ENCODE peak calls at places on chromosomes 12 and 14, in four cellular contexts. One of them, this sample, is unnamed.

GRCh38 chr12:89464974-89465592 is 59.5 kb downstream of the GALNT4 start:
- DNase-seq in Peyer's patch: no peak
- DNase-seq in heart left ventricle: no peak
- DNase-seq in tibial nerve: no peak
- DNase-seq in this sample: no peak

GRCh38 chr14:69852897-69853296 is 26.3 kb upstream of the SMOC1 start:
- DNase-seq in Peyer's patch: no peak
- DNase-seq in heart left ventricle: no peak
- DNase-seq in tibial nerve: no peak
- DNase-seq in this sample: no peak

GRCh38 chr12:22491034-22491433 is 53.3 kb downstream of the C2CD5 start:
- DNase-seq in Peyer's patch: no peak
- DNase-seq in heart left ventricle: no peak
- DNase-seq in tibial nerve: no peak
- DNase-seq in this sample: no peak

GRCh38 chr14:100586520-100587247 is 533 bp downstream of the BEGAIN start:
- DNase-seq in heart left ventricle: no peak
- DNase-seq in Peyer's patch: peak; percentile 65
- DNase-seq in tibial nerve: peak; percentile 8
- DNase-seq in this sample: no peak

GRCh38 chr14:99272669-99273024 is 650 bp upstream of the BCL11B start:
- DNase-seq in heart left ventricle: no peak
- DNase-seq in Peyer's patch: no peak
- DNase-seq in tibial nerve: no peak
- DNase-seq in this sample: no peak

GRCh38 chr14:104069541-104069940 is 16.0 kb upstream of the ASPG start:
- DNase-seq in heart left ventricle: no peak
- DNase-seq in tibial nerve: no peak
- DNase-seq in Peyer's patch: no peak
- DNase-seq in this sample: no peak

GRCh38 chr12:112239020-112239419 is 113.7 kb downstream of the TRAFD1 start:
- DNase-seq in heart left ventricle: no peak
- DNase-seq in tibial nerve: no peak
- DNase-seq in Peyer's patch: no peak
- DNase-seq in this sample: peak; percentile 33

GRCh38 chr12:52615208-52615868 is 3.0 kb downstream of the KRT73 start:
- DNase-seq in Peyer's patch: no peak
- DNase-seq in tibial nerve: no peak
- DNase-seq in heart left ventricle: no peak
- DNase-seq in this sample: no peak

GRCh38 chr12:118337194-118337838 is 35.4 kb downstream of the TAOK3 start:
- DNase-seq in Peyer's patch: no peak
- DNase-seq in heart left ventricle: no peak
- DNase-seq in tibial nerve: no peak
- DNase-seq in this sample: no peak

GRCh38 chr12:94952325-94952724 is 51.2 kb downstream of the NDUFA12 start:
- DNase-seq in tibial nerve: peak; percentile 48
- DNase-seq in Peyer's patch: no peak
- DNase-seq in heart left ventricle: no peak
- DNase-seq in this sample: peak; percentile 32

GRCh38 chr12:51866762-51867161 is 18.2 kb upstream of the FIGNL2 start:
- DNase-seq in heart left ventricle: no peak
- DNase-seq in tibial nerve: no peak
- DNase-seq in Peyer's patch: no peak
- DNase-seq in this sample: no peak

GRCh38 chr12:52080403-52081201 is 1.1 kb downstream of the SMIM41 start:
- DNase-seq in heart left ventricle: no peak
- DNase-seq in Peyer's patch: no peak
- DNase-seq in tibial nerve: no peak
- DNase-seq in this sample: no peak

GRCh38 chr12:52629251-52630103 is 11.1 kb upstream of the KRT73 start:
- DNase-seq in heart left ventricle: no peak
- DNase-seq in tibial nerve: no peak
- DNase-seq in Peyer's patch: no peak
- DNase-seq in this sample: no peak

GRCh38 chr14:96999654-97000155 is 202.5 kb downstream of the VRK1 start:
- DNase-seq in heart left ventricle: no peak
- DNase-seq in tibial nerve: no peak
- DNase-seq in Peyer's patch: no peak
- DNase-seq in this sample: no peak

GRCh38 chr14:77324816-77325745 is 4.2 kb downstream of the GSTZ1 start:
- DNase-seq in heart left ventricle: no peak
- DNase-seq in tibial nerve: no peak
- DNase-seq in Peyer's patch: no peak
- DNase-seq in this sample: no peak

GRCh38 chr12:100797246-100797645 is 2.7 kb downstream of the ANO4 start:
- DNase-seq in heart left ventricle: no peak
- DNase-seq in tibial nerve: no peak
- DNase-seq in Peyer's patch: no peak
- DNase-seq in this sample: no peak

GRCh38 chr12:57726151-57726883 is 12.2 kb downstream of the AGAP2 start:
- DNase-seq in heart left ventricle: peak; percentile 75
- DNase-seq in tibial nerve: no peak
- DNase-seq in Peyer's patch: peak; percentile 86
- DNase-seq in this sample: peak; percentile 62

GRCh38 chr12:129826273-129826672 is 77.6 kb downstream of the TMEM132D start:
- DNase-seq in tibial nerve: no peak
- DNase-seq in Peyer's patch: no peak
- DNase-seq in heart left ventricle: no peak
- DNase-seq in this sample: no peak

GRCh38 chr14:63178912-63179311 is 25.3 kb upstream of the RHOJ start:
- DNase-seq in heart left ventricle: no peak
- DNase-seq in Peyer's patch: no peak
- DNase-seq in tibial nerve: no peak
- DNase-seq in this sample: no peak

GRCh38 chr14:86296173-86296572 is 766.2 kb downstream of the FLRT2 start:
- DNase-seq in Peyer's patch: no peak
- DNase-seq in tibial nerve: no peak
- DNase-seq in heart left ventricle: no peak
- DNase-seq in this sample: no peak

GRCh38 chr12:129873458-129873857 is 30.4 kb downstream of the TMEM132D start:
- DNase-seq in Peyer's patch: no peak
- DNase-seq in tibial nerve: no peak
- DNase-seq in heart left ventricle: no peak
- DNase-seq in this sample: no peak

GRCh38 chr14:35332517-35333346 is 40.5 kb downstream of the PSMA6 start:
- DNase-seq in heart left ventricle: no peak
- DNase-seq in Peyer's patch: peak; percentile 66
- DNase-seq in tibial nerve: no peak
- DNase-seq in this sample: peak; percentile 68

GRCh38 chr12:14994610-14995009 is 21.8 kb downstream of the PDE6H start:
- DNase-seq in Peyer's patch: no peak
- DNase-seq in tibial nerve: no peak
- DNase-seq in heart left ventricle: no peak
- DNase-seq in this sample: no peak

GRCh38 chr12:50248406-50248805 is 34.9 kb downstream of the LIMA1 start:
- DNase-seq in heart left ventricle: no peak
- DNase-seq in tibial nerve: no peak
- DNase-seq in Peyer's patch: no peak
- DNase-seq in this sample: no peak

GRCh38 chr14:75430526-75430925 is 2.7 kb downstream of the JDP2 start:
- DNase-seq in tibial nerve: peak; percentile 36
- DNase-seq in heart left ventricle: no peak
- DNase-seq in Peyer's patch: no peak
- DNase-seq in this sample: no peak

GRCh38 chr12:74394647-74395046 is 143.0 kb upstream of the ATXN7L3B start:
- DNase-seq in Peyer's patch: no peak
- DNase-seq in tibial nerve: no peak
- DNase-seq in heart left ventricle: no peak
- DNase-seq in this sample: no peak

GRCh38 chr14:91924871-91925726 is 22.4 kb downstream of the FBLN5 start:
- DNase-seq in Peyer's patch: no peak
- DNase-seq in tibial nerve: no peak
- DNase-seq in heart left ventricle: no peak
- DNase-seq in this sample: no peak

GRCh38 chr14:69491226-69491625 is 6.7 kb downstream of the PLEKHD1 start:
- DNase-seq in tibial nerve: no peak
- DNase-seq in heart left ventricle: no peak
- DNase-seq in Peyer's patch: no peak
- DNase-seq in this sample: no peak

GRCh38 chr12:12819752-12820311 is 6.7 kb downstream of the DDX47 start:
- DNase-seq in Peyer's patch: no peak
- DNase-seq in heart left ventricle: no peak
- DNase-seq in tibial nerve: no peak
- DNase-seq in this sample: no peak
- TF ChIP-seq CTCF in Peyer's patch: no peak
- TF ChIP-seq CTCF in heart left ventricle: no peak
- TF ChIP-seq CTCF in tibial nerve: no peak
- TF ChIP-seq CTCF in this sample: no peak

DNA sequence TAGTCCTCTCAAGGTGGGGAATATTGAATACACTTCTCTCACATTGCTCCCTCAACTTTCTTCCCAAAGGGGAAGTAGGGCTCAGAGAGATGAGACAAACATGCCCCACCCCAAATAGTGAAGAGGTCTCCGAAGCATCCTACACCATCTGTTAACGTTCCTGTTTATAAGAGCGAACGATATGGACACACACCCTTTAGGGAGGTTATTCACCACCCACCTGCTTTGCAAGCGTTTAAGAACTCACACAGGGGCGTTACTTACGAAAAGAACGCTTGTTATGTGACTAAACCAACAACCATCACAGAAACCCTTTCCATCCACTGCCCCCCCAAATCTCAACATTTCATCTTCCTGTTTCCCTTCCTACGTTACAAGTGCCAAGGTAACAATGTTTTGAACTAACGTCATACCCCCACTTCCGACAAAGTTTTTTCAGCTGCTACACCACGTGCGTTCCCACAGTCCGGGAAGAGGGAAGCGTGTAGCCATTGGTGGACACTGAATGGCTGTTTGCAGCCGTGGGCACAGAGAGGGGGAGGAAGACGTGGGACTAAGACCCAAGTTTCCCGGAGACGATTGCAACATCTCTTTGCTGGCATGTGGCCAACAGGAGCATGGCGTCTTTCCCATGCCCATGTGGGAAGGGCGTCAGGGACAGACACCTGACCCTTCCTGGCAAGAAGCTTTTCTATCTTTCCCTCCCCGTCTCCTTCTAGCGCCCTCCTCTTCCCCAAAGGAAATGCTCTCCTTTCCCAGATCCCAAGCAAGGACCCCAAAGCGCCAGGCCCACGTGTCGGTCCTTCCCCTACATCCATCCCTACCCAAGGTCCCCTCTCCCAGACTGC is 1.2 kb downstream of the YBX3 start:
- DNase-seq in tibial nerve: peak; percentile 94
- DNase-seq in heart left ventricle: peak; percentile 90
- DNase-seq in Peyer's patch: peak; percentile 82
- DNase-seq in this sample: peak; percentile 93
- TF ChIP-seq POLR2A in tibial nerve: peak; percentile 65
- TF ChIP-seq POLR2A in heart left ventricle: no peak
- TF ChIP-seq POLR2A in Peyer's patch: peak; percentile 20
- TF ChIP-seq POLR2A in this sample: peak; percentile 61

DNA sequence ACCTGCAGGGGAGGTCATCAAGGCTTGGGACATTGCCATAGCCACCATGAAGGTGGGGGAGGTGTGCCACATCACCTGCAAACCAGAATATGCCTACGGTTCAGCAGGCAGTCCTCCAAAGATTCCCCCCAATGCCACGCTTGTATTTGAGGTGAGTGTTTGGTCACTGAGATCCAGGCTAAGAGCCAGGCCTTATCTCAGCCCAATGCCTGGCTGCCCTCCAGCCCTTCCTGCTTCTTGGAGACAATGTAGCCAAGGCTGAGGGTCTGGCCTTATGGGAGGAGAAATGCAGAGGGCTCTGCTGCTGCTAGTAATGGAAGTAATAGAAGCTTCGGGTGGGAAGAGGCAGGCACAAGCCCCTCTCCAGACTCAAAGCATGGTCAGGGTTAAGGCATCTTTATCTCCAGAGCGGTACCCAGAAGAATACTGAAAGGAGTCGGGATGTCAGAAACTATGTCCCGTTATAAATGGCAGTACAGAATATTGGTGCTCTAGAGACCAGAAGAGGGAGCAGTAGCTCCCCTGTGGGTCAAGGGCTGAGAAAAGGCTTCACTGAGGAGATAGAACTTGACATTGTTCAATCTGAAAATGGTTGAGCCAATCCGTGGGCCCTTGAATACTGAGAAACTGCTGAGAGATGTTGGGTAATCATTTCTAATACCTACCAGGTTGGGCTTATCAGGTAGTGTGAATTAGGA is 3.1 kb downstream of the FKBP4 start:
- DNase-seq in Peyer's patch: no peak
- DNase-seq in heart left ventricle: peak; percentile 60
- DNase-seq in tibial nerve: no peak
- DNase-seq in this sample: peak; percentile 49
- H3K36me3 ChIP-seq in Peyer's patch: no peaks in the 10 kb centered on the region
- H3K36me3 ChIP-seq in heart left ventricle: peaks cover 45% of the 10 kb centered on the region
- H3K36me3 ChIP-seq in tibial nerve: peaks cover 3% of the 10 kb centered on the region
- H3K36me3 ChIP-seq in this sample: peaks cover 40% of the 10 kb centered on the region

DNA sequence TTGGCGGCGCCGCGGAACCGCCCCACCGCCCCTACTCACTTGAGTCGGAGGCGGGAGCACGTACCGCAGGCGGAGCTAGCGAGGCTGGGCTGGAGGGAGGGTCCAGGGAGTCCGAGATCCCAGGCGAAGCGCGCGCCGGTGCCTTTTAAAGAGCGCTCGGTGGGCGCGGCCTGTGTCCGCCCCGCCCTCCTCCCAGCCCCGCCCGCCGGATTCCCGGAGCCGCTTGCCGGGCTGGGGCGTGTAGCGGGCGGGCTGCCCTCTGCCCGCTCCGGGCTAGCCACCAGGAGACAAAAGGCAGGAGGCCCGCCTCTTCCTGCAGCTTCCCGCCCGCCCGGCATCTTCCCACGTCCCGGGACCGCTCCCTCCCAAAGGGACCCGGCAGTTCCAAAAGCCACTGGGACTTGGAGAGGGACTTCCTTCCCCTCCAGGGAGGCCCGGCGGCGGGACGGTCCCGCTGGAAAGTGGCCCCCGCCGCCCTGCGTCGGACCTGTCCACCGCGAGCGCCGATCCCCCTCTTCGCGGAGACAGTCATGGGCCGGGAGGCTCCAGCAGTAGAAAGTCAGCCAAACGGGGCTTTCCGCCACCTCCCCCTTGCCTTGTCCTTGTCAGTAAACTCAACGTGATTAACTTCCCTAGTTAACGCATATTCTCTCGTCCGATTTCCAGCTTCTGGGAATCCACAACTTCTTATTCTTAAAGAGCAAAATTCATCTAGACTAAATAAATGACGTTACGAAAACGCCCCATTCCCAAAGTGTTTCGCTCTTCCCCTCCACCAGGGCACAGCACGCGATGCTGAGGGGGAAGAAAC is at the start of gene CSRP2:
- DNase-seq in heart left ventricle: peak; percentile 90
- DNase-seq in tibial nerve: peak; percentile 80
- DNase-seq in Peyer's patch: peak; percentile 92
- DNase-seq in this sample: peak; percentile 93
- TF ChIP-seq CTCF in heart left ventricle: peak; percentile 12
- TF ChIP-seq CTCF in tibial nerve: peak; percentile 19
- TF ChIP-seq CTCF in Peyer's patch: no peak
- TF ChIP-seq CTCF in this sample: peak; percentile 25

This sample was measured in thyroid gland.